ENCODE peak calls at places on chromosomes 16 and 17, in nine cellular contexts. C is kidney, W is neural crest cell, B is NCI-H1930, F is right atrium auricular region, T is psoas muscle, V is HAP-1, O is H54, N is iris pigment epithelial cell. D is an unnamed sample.

GRCh38 chr16:66427871-66428681 is 981 bp downstream of the BEAN1 start:
- DNase-seq in C (no peak), W (peak), B (no peak), F (no peak), T (no peak), V (no peak), O (no peak), N (no peak), D (no peak)

GRCh38 chr16:14284371-14284770 is 213.3 kb downstream of the MRTFB start:
- DNase-seq in C (no peak), W (no peak), B (no peak), F (no peak), T (no peak), V (no peak), O (no peak), N (no peak), D (no peak)

GRCh38 chr16:11635127-11635652 is 33.1 kb upstream of the SNN start:
- DNase-seq in C (no peak), W (no peak), B (no peak), F (no peak), T (no peak), V (no peak), O (no peak), N (no peak), D (no peak)

GRCh38 chr17:62892069-62892675 is 73.9 kb upstream of the TANC2 start:
- DNase-seq in C (no peak), W (no peak), B (no peak), F (no peak), T (no peak), V (no peak), O (no peak), N (no peak), D (peak)

GRCh38 chr17:28249706-28250105 is 69.3 kb upstream of the TMEM97 start:
- DNase-seq in C (no peak), W (no peak), B (no peak), F (no peak), T (no peak), V (no peak), O (no peak), N (no peak), D (no peak)

GRCh38 chr16:57898961-57899360 is 72.0 kb downstream of the CNGB1 start:
- DNase-seq in C (no peak), W (no peak), B (no peak), F (no peak), T (no peak), V (peak), O (no peak), N (no peak), D (no peak)

GRCh38 chr16:86079185-86079885 is 180.4 kb downstream of the IRF8 start:
- DNase-seq in C (peak), W (no peak), B (no peak), F (no peak), T (no peak), V (no peak), O (no peak), N (no peak), D (no peak)

GRCh38 chr16:66150691-66151090 is 215.8 kb upstream of the CDH5 start:
- DNase-seq in C (no peak), W (no peak), B (no peak), F (no peak), T (no peak), V (no peak), O (no peak), N (peak), D (peak)

GRCh38 chr17:50585893-50586292 is 25.4 kb downstream of the CACNA1G start:
- DNase-seq in C (no peak), W (no peak), B (no peak), F (no peak), T (no peak), V (no peak), O (no peak), N (no peak), D (no peak)

D was measured in cardiac fibroblast.